ENCODE peak calls at places on chromosomes 7 and 10, in four cellular contexts. G is A549; E is CD4-positive, alpha-beta memory T cell; H is mammary epithelial cell. K is an unnamed sample.

GRCh38 chr7:80277434-80278427 is 143.1 kb downstream of the GNAI1 start:
- DNase-seq in H (peak), G (peak), E (no peak), K (no peak)

GRCh38 chr10:13823046-13823711 is 236.4 kb downstream of the PRPF18 start:
- DNase-seq in E (no peak), H (no peak), G (no peak), K (no peak)

GRCh38 chr10:5540886-5541285 is 16.1 kb downstream of the CALML3 start:
- DNase-seq in E (no peak), G (no peak), H (no peak), K (no peak)

GRCh38 chr7:43752411-43752810 is 6.1 kb upstream of the BLVRA start:
- DNase-seq in H (no peak), E (no peak), G (no peak), K (no peak)

GRCh38 chr10:116254422-116255152 is 18.4 kb downstream of the GFRA1 start:
- DNase-seq in H (no peak), G (no peak), E (no peak), K (no peak)

GRCh38 chr10:44926771-44927751 is 15.9 kb downstream of the TMEM72 start:
- DNase-seq in E (no peak), H (peak), G (no peak), K (no peak)

GRCh38 chr10:109978481-109978880 is 29.3 kb upstream of the ADD3 start:
- DNase-seq in G (peak), E (peak), H (peak), K (peak)

GRCh38 chr7:85673881-85674280 is 487.0 kb upstream of the SEMA3D start:
- DNase-seq in G (no peak), H (no peak), E (no peak), K (no peak)

GRCh38 chr7:11810043-11810625 is 21.9 kb downstream of the THSD7A start:
- DNase-seq in E (no peak), G (no peak), H (no peak), K (no peak)

GRCh38 chr10:22986771-22987542 is 59.1 kb downstream of the ARMC3 start:
- DNase-seq in E (no peak), H (peak), G (peak), K (no peak)

GRCh38 chr7:129610709-129611245 is 743 bp upstream of the NRF1 start:
- DNase-seq in G (no peak), E (no peak), H (no peak), K (no peak)

GRCh38 chr7:5704534-5704922 is 76.9 kb downstream of the RNF216 start:
- DNase-seq in H (peak), G (peak), E (peak), K (peak)

GRCh38 chr7:140003913-140004382 is 58.8 kb downstream of the PARP12 start:
- DNase-seq in E (no peak), G (peak), H (peak), K (peak)

GRCh38 chr7:100942038-100942774 is 7.1 kb upstream of the MUC3A start:
- DNase-seq in G (peak), E (no peak), H (no peak), K (no peak)

GRCh38 chr7:19249281-19249680 is 104.1 kb upstream of the FERD3L start:
- DNase-seq in H (no peak), G (no peak), E (no peak), K (no peak)

GRCh38 chr7:102393467-102393866 is 2.7 kb upstream of the PRKRIP1 start:
- DNase-seq in E (no peak), H (no peak), G (no peak), K (no peak)

GRCh38 chr10:52313350-52314006 is 603 bp upstream of the DKK1 start:
- DNase-seq in H (no peak), E (no peak), G (no peak), K (no peak)

GRCh38 chr7:74272305-74273038 is 16.7 kb upstream of the CLIP2 start:
- DNase-seq in H (peak), E (no peak), G (peak), K (no peak)

GRCh38 chr7:18873674-18874341 is 243.6 kb downstream of the TWIST1 start:
- DNase-seq in G (no peak), E (no peak), H (no peak), K (no peak)

GRCh38 chr10:86979977-86980448 is 11.7 kb downstream of the ADIRF start:
- DNase-seq in E (no peak), H (no peak), G (peak), K (no peak)

GRCh38 chr10:86974484-86974883 is 6.2 kb downstream of the ADIRF start:
- DNase-seq in H (no peak), G (no peak), E (no peak), K (no peak)

GRCh38 chr10:86976362-86977056 is 8.2 kb downstream of the ADIRF start:
- DNase-seq in H (no peak), E (no peak), G (no peak), K (no peak)

DNA sequence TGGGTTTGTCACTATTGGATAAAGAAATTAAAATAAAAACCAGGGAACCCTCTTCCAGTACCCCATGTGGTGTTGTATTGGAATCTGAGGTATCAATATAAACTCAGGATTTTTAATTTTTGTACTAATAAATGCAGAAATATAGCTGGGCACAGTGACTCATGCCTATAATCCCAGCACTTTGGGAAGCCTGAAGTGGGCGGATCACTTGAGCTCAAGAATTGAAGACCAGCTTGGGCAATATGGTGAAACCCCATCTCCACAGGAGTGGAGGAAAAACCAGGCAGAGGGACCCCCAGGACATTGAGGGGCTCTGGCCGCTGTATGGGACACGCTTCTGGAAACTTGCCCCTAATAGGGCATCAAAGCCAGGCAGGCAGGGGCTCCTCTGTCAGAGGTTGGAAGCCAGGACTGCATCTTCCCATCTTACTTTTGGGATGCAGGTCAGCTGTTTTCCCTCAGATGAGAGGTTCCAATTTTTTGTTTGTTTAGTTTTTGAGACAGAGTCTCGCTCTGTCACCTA is 11.1 kb downstream of the ADIRF start:
- DNase-seq in E (no peak), H (no peak), G (no peak), K (no peak)
- H3K27ac ChIP-seq in E (no peak), H (no peak), G (no peak), K (no peak)

GRCh38 chr7:42493436-42494198 is 256.6 kb upstream of the GLI3 start:
- DNase-seq in G (peak), H (peak), E (no peak), K (peak)

GRCh38 chr7:42492895-42493294 is 255.9 kb upstream of the GLI3 start:
- DNase-seq in G (no peak), E (no peak), H (no peak), K (no peak)

GRCh38 chr7:42495251-42495650 is 258.2 kb upstream of the GLI3 start:
- DNase-seq in G (no peak), H (peak), E (no peak), K (no peak)

GRCh38 chr7:42494199-42494710 is 257.2 kb upstream of the GLI3 start:
- DNase-seq in E (no peak), H (peak), G (no peak), K (no peak)

GRCh38 chr7:42494722-42495121 is 257.7 kb upstream of the GLI3 start:
- DNase-seq in H (peak), G (no peak), E (no peak), K (no peak)
- H3K27ac ChIP-seq in H (peak), G (no peak), E (no peak), K (no peak)

DNA sequence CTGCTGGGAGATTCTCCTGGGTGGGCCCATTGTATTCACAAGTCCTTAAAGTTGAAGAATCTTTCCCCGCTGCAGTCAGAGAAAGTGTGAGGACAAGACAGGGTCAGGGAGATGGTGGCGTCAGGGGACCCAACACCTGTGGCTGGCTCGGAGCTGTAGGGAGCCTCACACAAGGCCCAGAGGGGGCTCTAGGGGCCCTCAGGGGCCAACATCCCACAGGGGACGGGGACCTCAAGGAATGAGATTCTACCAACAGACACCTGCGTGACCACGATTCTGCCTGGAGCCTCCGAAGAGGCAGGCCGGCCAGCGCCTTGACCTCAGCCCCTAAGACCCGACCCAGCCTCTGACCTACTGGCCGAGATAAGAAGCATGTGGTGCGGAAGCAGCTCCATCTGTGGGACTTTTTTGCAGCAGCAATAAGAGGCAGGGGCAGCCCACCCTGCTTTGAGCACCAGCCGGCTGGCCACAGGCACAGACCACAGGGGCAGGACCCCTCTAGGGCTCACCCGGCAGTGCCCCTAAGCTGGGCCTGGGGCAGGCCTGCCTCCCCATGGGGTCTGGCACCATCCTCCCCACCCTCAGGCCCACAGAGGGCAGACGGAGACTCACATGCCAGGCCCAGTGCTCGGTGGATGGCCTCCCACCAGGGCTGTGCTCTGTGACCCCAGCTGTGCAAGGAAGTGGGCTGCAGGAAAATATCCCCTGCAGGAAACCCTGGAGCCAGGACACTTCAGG is 13.2 kb downstream of the RASGEF1A start:
- DNase-seq in G (no peak), E (no peak), H (no peak), K (no peak)
- H3K27ac ChIP-seq in G (no peak), E (no peak), H (no peak), K (no peak)

DNA sequence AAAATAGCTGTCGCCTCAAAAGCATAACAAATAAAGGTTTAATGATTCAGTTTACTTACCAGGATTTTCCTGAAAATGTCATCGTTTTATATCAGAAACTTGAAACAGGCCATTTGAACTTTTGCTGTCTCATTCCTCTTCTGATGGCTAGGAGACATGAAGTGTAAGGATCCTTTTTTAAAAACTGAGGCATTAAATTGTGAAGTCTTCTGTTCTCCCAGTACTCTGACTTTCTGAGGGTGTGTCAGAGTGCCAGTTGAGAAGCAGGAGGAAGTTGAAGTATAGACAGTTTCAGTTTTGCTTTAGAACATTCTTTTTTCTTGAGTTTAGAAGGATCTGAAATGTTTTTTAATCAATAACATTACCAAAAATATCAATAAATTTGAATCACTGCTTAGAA is at the start of gene SAMD9L:
- DNase-seq in G (peak), H (no peak), E (no peak), K (peak)
- H3K27ac ChIP-seq in G (peak), H (peak), E (peak), K (peak)

GRCh38 chr10:80187060-80187459 is 18.3 kb downstream of the ANXA11 start:
- DNase-seq in G (no peak), H (no peak), E (no peak), K (no peak)
- H3K27ac ChIP-seq in G (no peak), H (no peak), E (peak), K (peak)

DNA sequence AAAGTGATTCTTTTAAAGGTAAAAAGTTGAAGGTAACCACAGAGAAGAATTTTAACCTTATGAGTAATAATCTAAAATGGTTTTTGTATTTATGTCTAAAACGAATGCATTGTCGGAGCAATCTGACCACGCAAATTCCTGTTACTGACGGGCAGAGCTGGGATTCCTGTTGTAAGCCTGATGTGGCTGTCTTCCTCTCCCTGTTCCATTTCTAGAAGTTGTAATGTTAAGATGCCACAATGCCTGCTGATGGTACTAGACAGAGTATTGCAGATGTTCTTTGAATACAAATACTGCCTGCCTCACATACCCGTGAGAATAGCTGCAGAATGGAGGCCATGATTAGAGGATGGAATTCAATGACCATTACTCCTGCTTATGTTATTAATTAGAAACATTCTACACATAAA is 197.0 kb downstream of the PTN start:
- DNase-seq in E (no peak), G (no peak), H (peak), K (no peak)
- H3K27ac ChIP-seq in E (no peak), G (no peak), H (peak), K (no peak)

GRCh38 chr10:119284679-119285096 is 77.3 kb downstream of the GRK5 start:
- DNase-seq in G (no peak), E (no peak), H (no peak), K (no peak)
- H3K27ac ChIP-seq in G (peak), E (peak), H (no peak), K (peak)

K was measured in CD4-positive, CD25-positive, alpha-beta regulatory T cell.